ENCODE peak calls at places on chromosomes 7 and 10, in six cellular contexts. T is heart left ventricle, U is BJ, R is GM23338, Z is ovary, P is IMR-90. Y is an unnamed sample.

GRCh38 chr10:103881420-103882284 is 26.3 kb upstream of the SH3PXD2A start:
- DNase-seq in U (no peak), R (no peak), P (no peak), Z (no peak), T (peak; percentile 63), Y (no peak)

GRCh38 chr7:9030131-9030530 is 596.7 kb downstream of the NXPH1 start:
- DNase-seq in Z (no peak), U (no peak), R (no peak), P (no peak), T (no peak), Y (no peak)

GRCh38 chr7:32659853-32660252 is 164.6 kb downstream of the AVL9 start:
- DNase-seq in Z (no peak), T (no peak), R (no peak), U (no peak), P (no peak), Y (no peak)

GRCh38 chr7:21299766-21300165 is 128.1 kb upstream of the SP4 start:
- DNase-seq in Z (no peak), T (no peak), P (no peak), U (no peak), R (no peak), Y (no peak)

GRCh38 chr7:45221266-45221665 is 63.7 kb downstream of the RAMP3 start:
- DNase-seq in P (no peak), U (no peak), R (no peak), T (no peak), Z (no peak), Y (no peak)

GRCh38 chr7:36760856-36761762 is 36.8 kb upstream of the AOAH start:
- DNase-seq in R (no peak), T (no peak), Z (no peak), U (no peak), P (no peak), Y (no peak)

GRCh38 chr10:50629495-50630122 is 5.9 kb upstream of the SGMS1 start:
- DNase-seq in P (peak; percentile 12), Z (no peak), R (peak; percentile 57), T (no peak), U (no peak), Y (no peak)

GRCh38 chr10:9311702-9312499 is 1257.4 kb downstream of the GATA3 start:
- DNase-seq in R (peak; percentile 17), T (no peak), P (no peak), U (no peak), Z (no peak), Y (peak; percentile 9)

GRCh38 chr10:116961305-116962251 is 43.4 kb downstream of the SHTN1 start:
- DNase-seq in U (no peak), Z (no peak), R (no peak), P (no peak), T (no peak), Y (no peak)

GRCh38 chr10:29200280-29200679 is 88.6 kb upstream of the LYZL1 start:
- DNase-seq in R (no peak), U (no peak), P (peak; percentile 8), T (no peak), Z (no peak), Y (peak; percentile 31)

GRCh38 chr10:110642980-110643655 is 1.0 kb upstream of the RBM20 start:
- DNase-seq in P (no peak), T (peak; percentile 40), Z (no peak), R (peak; percentile 80), U (no peak), Y (no peak)

GRCh38 chr10:116272497-116273221 is at the start of gene GFRA1:
- DNase-seq in P (peak; percentile 7), Z (peak; percentile 22), R (peak; percentile 81), U (no peak), T (no peak), Y (no peak)

GRCh38 chr10:126908729-126909526 is 3.7 kb downstream of the DOCK1 start:
- DNase-seq in Z (no peak), R (no peak), P (no peak), T (no peak), U (no peak), Y (no peak)

GRCh38 chr10:110170142-110170887 is 37.1 kb upstream of the MXI1 start:
- DNase-seq in T (peak; percentile 70), P (no peak), R (peak; percentile 62), Z (no peak), U (no peak), Y (no peak)

GRCh38 chr7:124310934-124311390 is 278.1 kb upstream of the TMEM229A start:
- DNase-seq in T (no peak), Z (no peak), P (peak; percentile 39), U (no peak), R (no peak), Y (no peak)

GRCh38 chr7:155205368-155206285 is 92.1 kb upstream of the INSIG1 start:
- DNase-seq in P (peak; percentile 99), T (peak; percentile 89), R (peak; percentile 65), U (peak; percentile 98), Z (peak; percentile 27), Y (peak; percentile 91)

GRCh38 chr10:70925377-70926214 is 37.2 kb upstream of the PCBD1 start:
- DNase-seq in P (no peak), T (no peak), R (peak; percentile 74), Z (no peak), U (no peak), Y (peak; percentile 32)

GRCh38 chr7:37452346-37452745 is 3.7 kb upstream of the ELMO1 start:
- DNase-seq in U (no peak), Z (no peak), P (no peak), T (no peak), R (peak; percentile 17), Y (no peak)

GRCh38 chr10:101050206-101051069 is 11.4 kb upstream of the KAZALD1 start:
- DNase-seq in R (peak; percentile 89), Z (no peak), T (peak; percentile 38), P (no peak), U (no peak), Y (peak; percentile 54)

GRCh38 chr10:101047268-101047667 is 14.5 kb upstream of the KAZALD1 start:
- DNase-seq in T (no peak), Z (no peak), R (no peak), U (no peak), P (no peak), Y (no peak)

GRCh38 chr10:101052285-101052684 is 9.5 kb upstream of the KAZALD1 start:
- DNase-seq in T (peak; percentile 25), U (no peak), Z (no peak), R (no peak), P (peak; percentile 80), Y (peak; percentile 61)

GRCh38 chr10:101046332-101047238 is 15.2 kb upstream of the KAZALD1 start:
- DNase-seq in Z (no peak), U (no peak), R (peak; percentile 75), T (no peak), P (peak; percentile 11), Y (no peak)

DNA sequence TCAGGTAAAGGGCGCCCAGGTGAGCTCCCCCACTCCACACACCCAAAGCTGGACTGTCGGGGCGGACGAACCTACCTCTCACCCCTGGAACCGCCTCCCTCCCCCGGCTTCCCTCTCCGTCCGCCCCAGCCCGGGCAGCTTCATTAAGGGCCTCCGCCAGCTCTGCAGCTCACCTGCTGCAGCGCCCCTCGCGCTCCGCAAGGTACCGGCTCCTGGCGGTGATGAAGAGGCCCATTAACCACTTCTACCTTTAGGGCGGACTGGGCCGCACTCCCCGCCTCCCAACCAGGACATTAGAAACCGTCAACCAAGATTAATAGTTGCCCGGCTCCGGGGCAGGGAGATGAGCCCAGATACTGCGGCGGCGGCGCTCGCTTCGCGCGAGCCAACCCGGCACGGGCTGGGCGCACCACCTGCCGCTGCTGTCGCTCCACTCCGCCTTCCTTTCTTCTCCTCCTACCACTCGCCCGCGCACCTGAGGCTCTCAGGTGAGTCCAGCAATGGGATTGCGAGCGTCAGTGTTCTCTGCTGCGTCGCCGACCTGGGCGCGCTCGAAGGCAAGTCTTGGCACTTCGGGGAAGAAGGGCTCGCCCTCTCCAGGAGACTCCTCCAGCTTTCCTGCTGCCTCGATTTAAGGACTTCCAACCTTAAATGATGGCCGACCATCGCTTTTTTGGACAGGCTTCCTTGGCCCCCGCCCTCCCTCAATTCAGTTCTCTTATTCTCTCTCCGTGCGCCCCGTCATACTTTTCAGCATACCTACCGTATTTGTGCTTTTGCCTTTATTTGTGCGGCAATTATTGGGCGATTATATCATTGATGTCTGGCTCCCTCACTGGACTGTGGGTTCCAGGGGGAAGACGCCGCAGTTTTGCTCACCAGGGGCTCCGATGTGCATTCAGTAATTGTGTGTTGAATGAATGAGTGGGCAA is 13.6 kb upstream of the KAZALD1 start:
- DNase-seq in Z (no peak), U (no peak), P (no peak), R (peak; percentile 86), T (peak; percentile 6), Y (no peak)
- TF ChIP-seq CTCF in Z (no peak), U (no peak), P (no peak), R (no peak), T (no peak), Y (no peak)

DNA sequence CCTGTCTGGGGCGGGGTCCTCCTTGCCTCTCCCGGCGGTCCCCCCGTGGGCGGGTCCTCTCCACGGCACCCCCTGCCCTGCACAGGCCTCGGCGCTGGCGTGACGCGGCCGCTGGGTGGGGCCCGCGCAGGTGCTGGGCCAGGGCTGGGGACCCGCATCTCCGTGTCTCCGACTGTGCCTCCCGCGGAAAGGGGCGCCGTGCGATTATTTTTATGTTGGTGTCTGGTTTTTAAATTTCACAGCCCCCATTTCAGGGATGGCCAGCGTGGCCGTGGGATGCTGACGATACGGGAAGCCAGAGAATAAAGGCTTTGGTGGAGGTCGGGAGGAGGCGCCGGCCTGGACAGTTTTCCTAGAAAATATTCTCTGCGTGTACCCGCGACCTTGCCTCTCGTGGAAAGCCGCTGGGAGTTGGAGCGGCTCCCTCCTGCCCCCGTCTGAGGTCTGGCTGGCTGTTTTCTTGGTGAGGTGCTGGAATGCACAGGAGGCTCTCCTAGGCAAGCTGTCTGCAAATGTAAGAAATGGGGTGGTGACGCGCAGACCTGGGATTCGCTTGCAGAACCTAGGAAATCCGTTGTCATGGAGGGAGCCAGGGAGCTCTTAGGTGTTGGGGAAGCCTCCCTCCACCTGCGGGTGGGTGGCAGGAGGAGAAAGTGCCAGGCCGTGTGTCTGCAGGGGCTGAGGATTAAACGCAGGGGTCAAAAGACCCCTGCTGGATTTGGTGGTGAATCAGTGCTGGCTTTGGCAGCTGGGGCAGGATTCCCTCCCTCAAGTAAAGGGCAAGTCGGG is 28.7 kb upstream of the JAKMIP3 start:
- DNase-seq in Z (no peak), R (peak; percentile 76), P (no peak), T (no peak), U (no peak), Y (peak; percentile 17)
- H3K4me3 ChIP-seq in Z (peak overlapping the region; percentile 29), R (peak overlapping the region; percentile 65), P (no peak overlapping the region), T (peak overlapping the region; percentile 55), U (no peak overlapping the region), Y (no peak overlapping the region)

GRCh38 chr7:142855756-142856564 is 1.1 kb downstream of the EPHB6 start:
- DNase-seq in R (no peak), T (peak; percentile 69), P (no peak), Z (peak; percentile 55), U (no peak), Y (peak; percentile 19)

GRCh38 chr7:142854505-142855400 is at the start of gene EPHB6:
- DNase-seq in U (no peak), R (peak; percentile 78), T (peak; percentile 81), Z (peak; percentile 88), P (peak; percentile 15), Y (peak; percentile 61)

GRCh38 chr7:142853739-142854504 is 954 bp upstream of the EPHB6 start:
- DNase-seq in R (peak; percentile 91), Z (peak; percentile 53), P (peak; percentile 39), U (no peak), T (peak; percentile 63), Y (peak; percentile 66)

GRCh38 chr7:142856565-142857245 is 1.8 kb downstream of the EPHB6 start:
- DNase-seq in P (no peak), Z (no peak), R (no peak), U (no peak), T (no peak), Y (no peak)

GRCh38 chr7:142855401-142855743 is 496 bp downstream of the EPHB6 start:
- DNase-seq in T (no peak), Z (no peak), P (no peak), R (peak; percentile 56), U (no peak), Y (no peak)
- TF ChIP-seq CTCF in T (no peak), Z (no peak), P (no peak), R (no peak), U (no peak), Y (peak; percentile 5)

GRCh38 chr10:25933653-25934608 is at the start of gene MYO3A:
- DNase-seq in Z (no peak), U (no peak), T (no peak), R (peak; percentile 83), P (no peak), Y (no peak)
- H3K4me3 ChIP-seq in Z (no peak within 1 kb of the TSS), U (no peak within 1 kb of the TSS), T (peak within 1 kb of the TSS; percentile 42), R (peak within 1 kb of the TSS; percentile 74), P (no peak within 1 kb of the TSS), Y (no peak within 1 kb of the TSS)